ENCODE peak calls at places on chromosomes 16 and 17, in four cellular contexts. F, D, C and J are unnamed samples.

GRCh38 chr17:58084317-58084981 is 1.2 kb downstream of the DYNLL2 start:
- DNase-seq in F (peak), D (peak), C (peak), J (peak)

GRCh38 chr16:67184453-67185002 is 765 bp upstream of the MATCAP1 start:
- DNase-seq in C (no peak), D (no peak), F (peak), J (no peak)

GRCh38 chr17:74807925-74808324 is 31.8 kb upstream of the NAT9 start:
- DNase-seq in D (no peak), F (no peak), C (no peak), J (no peak)

GRCh38 chr16:89557230-89557935 is 3.1 kb upstream of the RPL13 start:
- DNase-seq in C (peak), D (no peak), F (peak), J (peak)

GRCh38 chr16:30740364-30741251 is 7.6 kb upstream of the PHKG2 start:
- DNase-seq in F (peak), D (no peak), C (peak), J (no peak)

GRCh38 chr16:54540525-54541180 is 254.1 kb upstream of the IRX3 start:
- DNase-seq in F (no peak), C (no peak), D (no peak), J (no peak)

GRCh38 chr17:64787255-64787920 is 125.3 kb upstream of the SMURF2 start:
- DNase-seq in F (no peak), C (no peak), D (no peak), J (peak)

GRCh38 chr17:44552361-44552760 is 4.9 kb upstream of the FZD2 start:
- DNase-seq in F (no peak), C (no peak), D (no peak), J (peak)

GRCh38 chr17:81039096-81039495 is 4.1 kb downstream of the BAIAP2 start:
- DNase-seq in F (no peak), D (no peak), C (no peak), J (no peak)

GRCh38 chr17:68133370-68134045 is 98.0 kb downstream of the KPNA2 start:
- DNase-seq in C (no peak), F (peak), D (no peak), J (no peak)

GRCh38 chr17:3976675-3977171 is 12.5 kb upstream of the ATP2A3 start:
- DNase-seq in C (no peak), F (no peak), D (no peak), J (no peak)

GRCh38 chr16:66605177-66605999 is 884 bp downstream of the CMTM3 start:
- DNase-seq in C (peak), F (peak), D (no peak), J (peak)

GRCh38 chr16:86925067-86925791 is 346.9 kb downstream of the FOXL1 start:
- DNase-seq in F (no peak), C (no peak), D (no peak), J (no peak)

GRCh38 chr16:6331770-6332169 is 1000.9 kb upstream of the RBFOX1 start:
- DNase-seq in D (no peak), F (no peak), C (no peak), J (no peak)

GRCh38 chr17:42387221-42387657 is 1.0 kb downstream of the STAT3 start:
- DNase-seq in F (no peak), C (no peak), D (no peak), J (peak)

GRCh38 chr17:19717411-19717908 is 1.1 kb upstream of the SLC47A2 start:
- DNase-seq in C (no peak), F (no peak), D (no peak), J (no peak)

GRCh38 chr17:45093444-45094110 is 32.5 kb downstream of the NMT1 start:
- DNase-seq in D (no peak), C (no peak), F (no peak), J (no peak)

GRCh38 chr17:57068222-57068658 is 16.8 kb upstream of the AKAP1 start:
- DNase-seq in F (peak), C (peak), D (no peak), J (no peak)

GRCh38 chr16:88453621-88454314 is 688 bp downstream of the ZFPM1 start:
- DNase-seq in D (no peak), C (peak), F (no peak), J (no peak)

GRCh38 chr16:88454315-88455057 is 1.4 kb downstream of the ZFPM1 start:
- DNase-seq in F (no peak), D (no peak), C (no peak), J (no peak)

GRCh38 chr16:88456356-88457292 is 3.5 kb downstream of the ZFPM1 start:
- DNase-seq in D (no peak), F (no peak), C (no peak), J (no peak)

GRCh38 chr16:88458039-88458772 is 5.1 kb downstream of the ZFPM1 start:
- DNase-seq in F (no peak), C (no peak), D (no peak), J (no peak)

GRCh38 chr16:88455610-88456355 is 2.7 kb downstream of the ZFPM1 start:
- DNase-seq in D (peak), F (peak), C (peak), J (peak)
- TF ChIP-seq USF2 in D (no peak), F (no peak), C (no peak), J (no peak)

GRCh38 chr16:84833542-84834402 is 14.0 kb downstream of the CRISPLD2 start:
- DNase-seq in D (no peak), F (no peak), C (no peak), J (no peak)

GRCh38 chr16:84836234-84836647 is 16.5 kb downstream of the CRISPLD2 start:
- DNase-seq in F (peak), C (no peak), D (no peak), J (no peak)

GRCh38 chr16:84833142-84833495 is 13.3 kb downstream of the CRISPLD2 start:
- DNase-seq in D (no peak), C (no peak), F (no peak), J (no peak)

GRCh38 chr16:84832488-84833141 is 12.8 kb downstream of the CRISPLD2 start:
- DNase-seq in C (no peak), D (no peak), F (no peak), J (no peak)

DNA sequence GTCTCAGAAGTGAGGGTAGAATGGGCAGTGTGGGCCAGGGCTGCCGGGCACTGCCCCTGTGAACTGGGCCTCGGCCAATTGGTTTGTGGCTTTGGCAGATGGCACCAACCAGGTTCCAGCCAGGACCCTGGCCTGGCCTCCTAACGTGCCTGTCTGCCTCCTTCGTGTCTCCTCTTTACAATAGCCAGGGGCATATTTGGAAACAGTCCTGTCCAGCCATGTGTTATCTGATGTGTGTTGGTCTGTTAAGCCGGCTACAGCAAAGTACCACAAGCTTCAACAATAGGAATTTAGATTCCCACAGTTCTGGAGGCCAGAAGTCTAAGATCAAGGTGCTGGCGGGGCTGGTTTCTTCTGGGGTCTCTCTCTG is 14.6 kb downstream of the CRISPLD2 start:
- DNase-seq in F (no peak), C (no peak), D (no peak), J (no peak)
- TF ChIP-seq NR2C2 in F (no peak), C (no peak), D (no peak), J (no peak)

GRCh38 chr17:31226373-31226772 is 70.7 kb downstream of the OMG start:
- DNase-seq in D (no peak), F (no peak), C (no peak), J (no peak)

GRCh38 chr17:31226950-31227349 is 70.1 kb downstream of the OMG start:
- DNase-seq in D (no peak), F (no peak), C (no peak), J (no peak)

GRCh38 chr17:31224366-31224765 is 72.7 kb downstream of the OMG start:
- DNase-seq in D (no peak), F (no peak), C (no peak), J (no peak)

GRCh38 chr17:31225831-31226230 is 71.2 kb downstream of the OMG start:
- DNase-seq in C (no peak), F (no peak), D (no peak), J (no peak)
- TF ChIP-seq USF2 in C (no peak), F (no peak), D (no peak), J (no peak)

GRCh38 chr16:56625943-56626654 is 518 bp downstream of the MT1E start:
- DNase-seq in F (no peak), D (no peak), C (no peak), J (no peak)
- TF ChIP-seq NR2C2 in F (no peak), D (no peak), C (no peak), J (no peak)

GRCh38 chr17:35214192-35214591 is 20.0 kb upstream of the SLC35G3 start:
- DNase-seq in F (no peak), C (no peak), D (no peak), J (no peak)

GRCh38 chr17:35217107-35217506 is 22.9 kb upstream of the SLC35G3 start:
- DNase-seq in F (no peak), D (no peak), C (no peak), J (no peak)

GRCh38 chr17:35213412-35213925 is 19.3 kb upstream of the SLC35G3 start:
- DNase-seq in D (no peak), F (no peak), C (no peak), J (no peak)

GRCh38 chr17:35212668-35213067 is 18.5 kb upstream of the SLC35G3 start:
- DNase-seq in C (no peak), D (no peak), F (no peak), J (no peak)

GRCh38 chr17:35214631-35215273 is 20.6 kb upstream of the SLC35G3 start:
- DNase-seq in F (no peak), C (no peak), D (peak), J (no peak)
- TF ChIP-seq USF2 in F (no peak), C (no peak), D (no peak), J (no peak)

DNA sequence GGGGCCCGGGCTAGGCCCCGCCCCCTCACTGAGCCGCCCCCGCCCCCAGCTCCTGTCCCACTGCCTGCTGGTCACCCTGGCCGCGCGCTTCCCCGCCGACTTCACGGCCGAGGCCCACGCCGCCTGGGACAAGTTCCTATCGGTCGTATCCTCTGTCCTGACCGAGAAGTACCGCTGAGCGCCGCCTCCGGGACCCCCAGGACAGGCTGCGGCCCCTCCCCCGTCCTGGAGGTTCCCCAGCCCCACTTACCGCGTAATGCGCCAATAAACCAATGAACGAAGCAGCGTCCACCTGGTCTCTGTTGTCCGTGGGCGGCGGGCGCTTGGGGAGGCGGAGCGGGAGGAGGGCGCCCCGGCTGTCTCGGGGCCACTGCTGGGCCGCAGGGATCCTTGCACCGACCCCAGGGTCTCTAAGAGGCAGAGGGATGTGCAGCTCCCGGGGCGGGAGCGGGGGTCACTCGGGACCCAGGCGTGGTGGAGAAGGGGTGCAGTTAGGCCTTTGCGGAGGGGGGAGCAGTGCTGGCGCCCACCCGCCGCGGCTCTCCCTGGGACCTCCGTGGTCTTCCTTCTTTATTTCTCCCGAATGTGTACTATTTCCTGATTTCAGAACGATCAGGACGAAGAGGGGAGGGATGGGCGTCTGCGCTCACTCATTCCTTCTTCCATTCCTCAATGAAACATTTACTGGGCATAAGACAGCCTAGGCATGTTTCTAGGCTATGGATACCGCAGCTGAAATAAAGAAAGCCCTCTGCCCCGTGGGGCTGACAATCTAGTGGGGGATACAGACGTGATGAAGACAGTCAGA is 2.0 kb downstream of the HBZ start:
- DNase-seq in C (peak), F (no peak), D (no peak), J (no peak)
- TF ChIP-seq NR2C2 in C (no peak), F (no peak), D (no peak), J (no peak)

DNA sequence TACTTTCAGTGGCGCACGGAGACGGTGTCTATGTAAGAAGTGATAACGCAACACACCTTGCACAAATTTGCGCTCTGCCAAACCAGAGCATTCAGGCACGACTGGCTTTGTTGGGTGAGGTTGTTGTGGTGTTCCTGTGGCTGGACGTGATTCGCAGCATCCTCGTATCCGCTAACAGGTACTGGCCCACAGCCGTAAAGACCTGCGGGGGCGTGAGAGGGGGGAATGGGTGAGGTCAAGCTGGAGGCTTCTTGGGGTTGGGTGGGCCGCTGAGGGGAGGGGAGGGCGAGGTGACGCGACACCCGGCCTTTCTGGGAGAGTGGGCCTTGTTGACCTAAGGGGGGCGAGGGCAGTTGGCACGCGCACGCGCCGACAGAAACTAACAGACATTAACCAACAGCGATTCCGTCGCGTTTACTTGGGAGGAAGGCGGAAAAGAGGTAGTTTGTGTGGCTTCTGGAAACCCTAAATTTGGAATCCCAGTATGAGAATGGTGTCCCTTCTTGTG is 510.9 kb downstream of the KCNJ18 start:
- DNase-seq in C (no peak), F (no peak), D (no peak), J (no peak)
- TF ChIP-seq USF2 in C (no peak), F (no peak), D (no peak), J (no peak)

DNA sequence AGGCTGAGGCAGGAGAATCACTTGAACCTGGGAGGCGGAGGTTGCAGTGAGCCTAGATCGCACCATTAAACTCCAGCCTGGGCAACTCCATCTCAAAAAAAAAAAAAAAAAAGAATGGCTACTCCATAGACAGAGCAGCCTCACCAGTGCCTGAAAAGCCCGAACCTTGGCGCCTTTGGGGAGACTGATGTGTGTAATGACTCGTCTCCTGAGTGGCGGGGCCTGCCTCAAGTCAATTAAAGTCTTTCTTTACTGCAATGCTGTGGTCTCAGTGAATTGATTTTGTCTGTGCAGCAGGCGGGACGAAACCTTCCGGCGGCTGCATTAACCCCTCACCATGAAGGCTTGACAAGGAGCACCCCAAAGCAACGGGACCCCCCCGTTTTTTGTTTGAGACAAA is 3.5 kb upstream of the UQCC4 start:
- DNase-seq in F (no peak), D (no peak), C (no peak), J (no peak)
- TF ChIP-seq NR2C2 in F (no peak), D (no peak), C (no peak), J (no peak)

DNA sequence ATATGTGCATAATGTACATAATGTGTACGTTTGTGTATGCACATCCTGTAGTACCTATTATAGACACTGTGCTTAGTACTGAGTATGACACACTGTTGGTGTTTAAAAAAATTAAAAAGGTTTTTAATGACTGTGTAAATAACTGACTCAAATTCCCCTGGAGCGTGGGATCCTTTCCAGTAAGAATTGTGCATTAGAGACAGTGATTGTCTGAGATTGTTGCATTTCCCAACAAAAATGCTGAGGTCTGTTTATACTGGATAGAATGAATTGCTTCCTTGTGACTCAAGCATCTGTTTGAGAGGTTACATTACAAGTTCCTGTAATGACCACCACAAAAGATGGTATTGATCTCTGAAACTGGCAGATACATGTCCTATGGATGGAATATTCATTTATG is 229.0 kb downstream of the CDH11 start:
- DNase-seq in F (no peak), C (no peak), D (no peak), J (no peak)
- TF ChIP-seq USF2 in F (no peak), C (no peak), D (no peak), J (no peak)

GRCh38 chr16:142405-142804 is 3.9 kb upstream of the NPRL3 start:
- DNase-seq in F (no peak), C (no peak), D (no peak), J (peak)

GRCh38 chr16:140175-140857 is 1.8 kb upstream of the NPRL3 start:
- DNase-seq in C (no peak), D (no peak), F (no peak), J (no peak)

GRCh38 chr16:143047-143446 is 4.6 kb upstream of the NPRL3 start:
- DNase-seq in F (no peak), D (no peak), C (peak), J (no peak)

GRCh38 chr16:143456-143855 is 5.0 kb upstream of the NPRL3 start:
- DNase-seq in D (no peak), F (no peak), C (no peak), J (no peak)

DNA sequence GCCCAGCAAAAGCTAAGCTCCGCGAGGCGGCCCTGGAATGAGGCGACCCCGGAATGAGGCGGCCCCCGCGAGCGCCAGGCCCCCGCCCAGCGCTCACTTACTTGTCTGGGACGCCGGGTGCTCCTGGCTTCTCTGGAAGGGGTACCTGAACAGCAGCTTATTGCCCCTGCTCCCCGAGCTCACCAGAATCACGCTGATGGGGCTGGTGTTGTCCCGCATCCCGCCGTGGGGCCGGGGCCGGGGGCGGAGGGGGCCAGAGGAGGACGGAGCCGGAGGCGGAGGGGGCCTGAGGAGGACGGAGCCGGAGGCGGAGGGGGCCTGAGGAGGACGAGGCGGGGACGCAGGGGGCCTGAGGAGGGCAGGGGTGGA is 440 bp downstream of the NPRL3 start:
- DNase-seq in F (peak), D (no peak), C (peak), J (no peak)
- TF ChIP-seq NR2C2 in F (no peak), D (no peak), C (no peak), J (no peak)